ENCODE peak calls at places on chromosomes 7 and 10, in seven cellular contexts. One of them, this sample, is unnamed.
A peak's percentile ranks its signal among the peaks of the same experiment; 100 is the strongest.

GRCh38 chr7:41010967-41011366 is 691.9 kb downstream of the INHBA start:
- DNase-seq in H1: no peak
- DNase-seq in HCT116: no peak
- DNase-seq in SK-N-SH: no peak
- DNase-seq in K562: no peak
- DNase-seq in HepG2: no peak
- DNase-seq in GM12878: no peak
- DNase-seq in this sample: no peak

GRCh38 chr10:86400705-86401587 is 34.4 kb upstream of the GRID1 start:
- DNase-seq in GM12878: no peak
- DNase-seq in HCT116: peak; percentile 8
- DNase-seq in HepG2: peak; percentile 27
- DNase-seq in K562: no peak
- DNase-seq in SK-N-SH: peak; percentile 81
- DNase-seq in H1: peak; percentile 83
- DNase-seq in this sample: peak; percentile 72

GRCh38 chr10:86102446-86102845 is 264.1 kb downstream of the GRID1 start:
- DNase-seq in SK-N-SH: peak; percentile 39
- DNase-seq in K562: no peak
- DNase-seq in HCT116: no peak
- DNase-seq in GM12878: no peak
- DNase-seq in H1: no peak
- DNase-seq in HepG2: no peak
- DNase-seq in this sample: no peak

GRCh38 chr7:754531-755420 is 27.7 kb upstream of the PRKAR1B start:
- DNase-seq in HCT116: no peak
- DNase-seq in HepG2: no peak
- DNase-seq in SK-N-SH: no peak
- DNase-seq in K562: no peak
- DNase-seq in GM12878: no peak
- DNase-seq in H1: no peak
- DNase-seq in this sample: no peak

GRCh38 chr7:34776748-34777358 is 118.8 kb downstream of the NPSR1 start:
- DNase-seq in HepG2: no peak
- DNase-seq in GM12878: no peak
- DNase-seq in HCT116: no peak
- DNase-seq in SK-N-SH: no peak
- DNase-seq in H1: no peak
- DNase-seq in K562: no peak
- DNase-seq in this sample: peak; percentile 48

GRCh38 chr10:60877777-60878120 is 66.2 kb downstream of the RHOBTB1 start:
- DNase-seq in GM12878: no peak
- DNase-seq in K562: no peak
- DNase-seq in HCT116: no peak
- DNase-seq in HepG2: no peak
- DNase-seq in H1: no peak
- DNase-seq in SK-N-SH: no peak
- DNase-seq in this sample: no peak

GRCh38 chr10:91144961-91145360 is 75.5 kb upstream of the PCGF5 start:
- DNase-seq in K562: no peak
- DNase-seq in HepG2: no peak
- DNase-seq in HCT116: no peak
- DNase-seq in SK-N-SH: no peak
- DNase-seq in H1: no peak
- DNase-seq in GM12878: no peak
- DNase-seq in this sample: no peak

GRCh38 chr10:61078542-61078941 is 134.6 kb upstream of the RHOBTB1 start:
- DNase-seq in H1: no peak
- DNase-seq in SK-N-SH: no peak
- DNase-seq in HCT116: no peak
- DNase-seq in GM12878: no peak
- DNase-seq in HepG2: no peak
- DNase-seq in K562: no peak
- DNase-seq in this sample: no peak

GRCh38 chr10:72729528-72729927 is 37.6 kb downstream of the MCU start:
- DNase-seq in K562: no peak
- DNase-seq in HCT116: no peak
- DNase-seq in HepG2: peak; percentile 23
- DNase-seq in H1: no peak
- DNase-seq in SK-N-SH: no peak
- DNase-seq in GM12878: peak; percentile 51
- DNase-seq in this sample: no peak

GRCh38 chr10:69506834-69507643 is 55.8 kb downstream of the TSPAN15 start:
- DNase-seq in SK-N-SH: peak; percentile 21
- DNase-seq in HepG2: no peak
- DNase-seq in GM12878: no peak
- DNase-seq in HCT116: no peak
- DNase-seq in H1: no peak
- DNase-seq in K562: no peak
- DNase-seq in this sample: no peak

GRCh38 chr10:69629519-69629896 is 539 bp upstream of the FAM241B start:
- DNase-seq in GM12878: no peak
- DNase-seq in HCT116: no peak
- DNase-seq in HepG2: no peak
- DNase-seq in K562: no peak
- DNase-seq in H1: no peak
- DNase-seq in SK-N-SH: no peak
- DNase-seq in this sample: no peak

GRCh38 chr10:75195035-75195763 is 15.4 kb upstream of the VDAC2 start:
- DNase-seq in HCT116: no peak
- DNase-seq in GM12878: no peak
- DNase-seq in H1: no peak
- DNase-seq in HepG2: no peak
- DNase-seq in SK-N-SH: no peak
- DNase-seq in K562: no peak
- DNase-seq in this sample: no peak

GRCh38 chr10:43461950-43462349 is 25.0 kb downstream of the ZNF487 start:
- DNase-seq in HepG2: peak; percentile 84
- DNase-seq in SK-N-SH: peak; percentile 71
- DNase-seq in HCT116: peak; percentile 80
- DNase-seq in H1: no peak
- DNase-seq in K562: peak; percentile 91
- DNase-seq in GM12878: no peak
- DNase-seq in this sample: peak; percentile 66
- TF ChIP-seq JUND in HepG2: no peak
- TF ChIP-seq JUND in SK-N-SH: no peak
- TF ChIP-seq JUND in HCT116: no peak
- TF ChIP-seq JUND in H1: no peak
- TF ChIP-seq JUND in K562: no peak
- TF ChIP-seq JUND in GM12878: no peak
- TF ChIP-seq JUND in this sample: no peak

DNA sequence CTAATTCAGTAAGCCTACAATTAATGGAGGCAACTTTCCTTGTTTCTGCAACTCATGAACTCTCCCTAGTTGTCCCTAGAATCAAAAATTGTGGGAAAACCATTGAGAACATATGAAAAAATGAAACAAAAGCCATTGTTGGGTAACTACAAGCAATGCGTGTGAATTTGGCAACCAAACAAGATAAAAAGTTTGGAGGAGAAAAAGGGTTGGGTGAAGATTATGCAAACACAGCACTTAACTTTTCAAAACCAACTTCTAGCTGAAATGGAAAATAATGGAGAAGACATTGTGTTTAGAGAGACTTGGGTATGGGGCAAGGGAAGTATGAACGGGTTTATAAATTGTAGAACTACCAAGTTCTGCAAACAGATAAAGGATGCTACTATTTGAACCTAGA is 88.9 kb upstream of the SVIL start:
- DNase-seq in HepG2: no peak
- DNase-seq in GM12878: no peak
- DNase-seq in HCT116: no peak
- DNase-seq in K562: no peak
- DNase-seq in H1: no peak
- DNase-seq in SK-N-SH: no peak
- DNase-seq in this sample: no peak
- TF ChIP-seq JUND in HepG2: no peak
- TF ChIP-seq JUND in GM12878: no peak
- TF ChIP-seq JUND in HCT116: no peak
- TF ChIP-seq JUND in K562: no peak
- TF ChIP-seq JUND in H1: no peak
- TF ChIP-seq JUND in SK-N-SH: no peak
- TF ChIP-seq JUND in this sample: no peak

GRCh38 chr7:32559480-32559879 is 64.2 kb downstream of the AVL9 start:
- DNase-seq in K562: no peak
- DNase-seq in GM12878: no peak
- DNase-seq in SK-N-SH: no peak
- DNase-seq in HepG2: no peak
- DNase-seq in H1: no peak
- DNase-seq in HCT116: no peak
- DNase-seq in this sample: no peak
- TF ChIP-seq JUND in K562: no peak
- TF ChIP-seq JUND in GM12878: no peak
- TF ChIP-seq JUND in SK-N-SH: no peak
- TF ChIP-seq JUND in HepG2: no peak
- TF ChIP-seq JUND in H1: no peak
- TF ChIP-seq JUND in HCT116: no peak
- TF ChIP-seq JUND in this sample: no peak

DNA sequence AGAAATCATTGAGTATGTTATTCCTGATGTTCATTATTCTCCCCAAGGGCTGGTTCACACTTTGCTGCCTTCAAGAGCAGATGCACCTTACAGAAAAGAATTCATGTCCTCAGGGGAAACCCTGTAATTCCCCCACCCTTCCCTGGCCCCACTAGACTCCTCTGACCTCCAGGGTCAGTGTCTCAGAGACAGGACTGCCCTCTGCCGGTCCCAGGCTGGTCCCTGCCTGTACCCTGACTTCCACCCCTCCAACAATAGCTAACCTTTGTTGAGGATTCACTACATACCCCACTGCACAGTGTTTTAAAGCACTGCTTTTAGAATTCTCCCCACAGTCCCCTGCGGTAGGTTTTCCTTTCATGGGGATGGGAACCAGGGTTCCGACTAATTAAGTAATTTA is 4.4 kb upstream of the SEPHS1 start:
- DNase-seq in GM12878: no peak
- DNase-seq in HCT116: no peak
- DNase-seq in K562: peak; percentile 51
- DNase-seq in SK-N-SH: no peak
- DNase-seq in HepG2: peak; percentile 26
- DNase-seq in H1: peak; percentile 65
- DNase-seq in this sample: no peak
- TF ChIP-seq JUND in GM12878: no peak
- TF ChIP-seq JUND in HCT116: no peak
- TF ChIP-seq JUND in K562: no peak
- TF ChIP-seq JUND in SK-N-SH: no peak
- TF ChIP-seq JUND in HepG2: no peak
- TF ChIP-seq JUND in H1: no peak
- TF ChIP-seq JUND in this sample: no peak

DNA sequence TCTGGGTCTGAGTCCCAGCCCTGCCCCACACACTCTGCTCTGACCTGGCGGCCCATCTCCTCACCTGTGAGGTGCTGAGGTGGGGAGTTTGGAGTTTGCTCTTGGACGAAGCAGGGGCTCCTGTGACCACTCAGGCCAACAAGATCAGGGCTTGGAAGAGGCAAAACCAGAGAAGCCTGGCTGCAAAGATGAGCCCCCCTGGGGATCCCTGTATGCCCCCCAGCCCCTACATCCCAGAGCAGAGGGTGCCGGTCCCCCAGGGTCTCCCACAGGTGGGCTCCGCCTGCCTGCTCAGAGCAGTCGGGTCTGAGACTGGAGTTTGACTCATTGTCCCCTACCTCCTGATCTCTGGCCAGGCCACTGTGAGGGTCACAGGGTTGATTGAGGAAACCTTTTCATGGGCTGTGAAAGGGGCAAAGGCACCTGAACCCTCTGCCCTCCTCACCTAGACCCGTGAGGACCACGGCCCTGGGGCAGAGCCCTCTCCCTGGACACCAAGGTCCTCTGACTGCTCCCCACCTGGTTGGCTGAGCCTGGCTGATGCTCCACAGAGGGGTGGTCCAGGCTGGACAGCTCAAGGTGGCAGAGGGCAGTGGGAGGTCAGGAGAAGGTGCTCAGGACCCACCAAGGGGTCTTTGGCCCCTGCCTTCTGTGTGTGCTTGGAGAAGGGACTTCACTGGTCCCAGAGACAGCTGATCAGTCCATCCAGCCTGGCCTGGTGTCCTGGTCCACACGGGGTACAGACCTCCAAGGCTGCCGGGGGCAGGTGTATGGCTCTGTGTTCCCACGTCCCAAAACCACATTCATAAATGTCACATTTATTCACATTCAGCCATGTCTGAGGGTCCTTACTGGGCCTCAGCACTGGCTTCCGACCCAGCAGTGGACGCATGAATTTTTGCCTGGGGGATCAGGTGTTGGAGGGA is 9.1 kb upstream of the SCART1 start:
- DNase-seq in GM12878: no peak
- DNase-seq in HepG2: no peak
- DNase-seq in HCT116: no peak
- DNase-seq in SK-N-SH: peak; percentile 8
- DNase-seq in H1: no peak
- DNase-seq in K562: no peak
- DNase-seq in this sample: no peak
- TF ChIP-seq JUND in GM12878: no peak
- TF ChIP-seq JUND in HepG2: no peak
- TF ChIP-seq JUND in HCT116: no peak
- TF ChIP-seq JUND in SK-N-SH: no peak
- TF ChIP-seq JUND in H1: no peak
- TF ChIP-seq JUND in K562: no peak
- TF ChIP-seq JUND in this sample: no peak

GRCh38 chr7:42097756-42098155 is 139.3 kb downstream of the GLI3 start:
- DNase-seq in SK-N-SH: no peak
- DNase-seq in HepG2: peak; percentile 3
- DNase-seq in GM12878: no peak
- DNase-seq in K562: no peak
- DNase-seq in H1: no peak
- DNase-seq in HCT116: no peak
- DNase-seq in this sample: peak; percentile 37
- TF ChIP-seq JUND in SK-N-SH: no peak
- TF ChIP-seq JUND in HepG2: no peak
- TF ChIP-seq JUND in GM12878: no peak
- TF ChIP-seq JUND in K562: no peak
- TF ChIP-seq JUND in H1: no peak
- TF ChIP-seq JUND in HCT116: no peak
- TF ChIP-seq JUND in this sample: peak; percentile 35

DNA sequence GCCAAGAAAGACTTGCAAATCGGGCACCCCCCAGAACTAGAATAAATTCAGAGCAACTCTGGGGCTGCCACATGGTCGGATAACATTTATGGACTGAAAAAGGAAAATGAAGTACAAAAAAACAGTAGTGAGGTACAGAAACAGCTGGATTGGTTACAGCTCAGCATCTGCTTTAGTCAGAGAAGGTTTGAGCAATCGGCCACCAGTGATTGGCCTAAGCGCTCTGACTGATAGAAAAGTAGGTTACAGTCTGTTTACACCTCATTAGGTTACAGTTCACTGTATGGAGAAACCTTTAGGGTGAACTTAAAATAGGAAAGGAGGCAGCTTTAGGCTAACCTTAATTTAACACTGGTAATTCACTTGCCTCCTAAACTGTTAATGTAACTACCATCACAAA is 102.0 kb upstream of the DKK1 start:
- DNase-seq in HCT116: no peak
- DNase-seq in K562: no peak
- DNase-seq in GM12878: no peak
- DNase-seq in HepG2: peak; percentile 27
- DNase-seq in H1: no peak
- DNase-seq in SK-N-SH: no peak
- DNase-seq in this sample: no peak
- TF ChIP-seq JUND in HCT116: no peak
- TF ChIP-seq JUND in K562: no peak
- TF ChIP-seq JUND in GM12878: no peak
- TF ChIP-seq JUND in HepG2: no peak
- TF ChIP-seq JUND in H1: no peak
- TF ChIP-seq JUND in SK-N-SH: no peak
- TF ChIP-seq JUND in this sample: no peak

This sample was measured in T47D.